ENCODE peak calls at places on chromosomes 11 and 22, in eight cellular contexts. J, K, R, P, S, A, F and D are unnamed samples.

GRCh38 chr22:19823638-19824196 is 31.0 kb downstream of the GNB1L start:
- DNase-seq in J (no peak), K (peak; percentile 62), R (no peak), P (no peak), S (peak; percentile 41), A (no peak), F (no peak), D (no peak)

GRCh38 chr22:28882545-28882877 is 861 bp upstream of the ZNRF3 start:
- DNase-seq in J (peak; percentile 48), K (no peak), R (no peak), P (no peak), S (no peak), A (peak; percentile 23), F (no peak), D (peak; percentile 21)

GRCh38 chr11:109794501-109794900 is 298.7 kb upstream of the ZC3H12C start:
- DNase-seq in J (no peak), K (no peak), R (no peak), P (no peak), S (no peak), A (peak; percentile 53), F (no peak), D (peak; percentile 18)

GRCh38 chr22:47192651-47193437 is 430.4 kb downstream of the TBC1D22A start:
- DNase-seq in J (no peak), K (no peak), R (peak; percentile 47), P (no peak), S (peak; percentile 63), A (no peak), F (no peak), D (no peak)

GRCh38 chr22:20091690-20092476 is 11.8 kb downstream of the DGCR8 start:
- DNase-seq in J (no peak), K (no peak), R (no peak), P (no peak), S (no peak), A (no peak), F (no peak), D (no peak)

GRCh38 chr11:64357446-64357845 is 1.5 kb upstream of the RPS6KA4 start:
- DNase-seq in J (no peak), K (no peak), R (no peak), P (no peak), S (no peak), A (no peak), F (no peak), D (no peak)

GRCh38 chr11:107804219-107804618 is 54.4 kb downstream of the SLC35F2 start:
- DNase-seq in J (no peak), K (no peak), R (no peak), P (no peak), S (no peak), A (no peak), F (no peak), D (no peak)

GRCh38 chr11:47980907-47981621 is 705 bp downstream of the PTPRJ start:
- DNase-seq in J (peak; percentile 56), K (peak; percentile 53), R (peak; percentile 72), P (no peak), S (peak; percentile 37), A (peak; percentile 50), F (peak; percentile 30), D (no peak)

GRCh38 chr11:122656073-122656630 is 630 bp downstream of the UBASH3B start:
- DNase-seq in J (peak; percentile 69), K (peak; percentile 19), R (peak; percentile 56), P (no peak), S (peak; percentile 55), A (peak; percentile 73), F (peak; percentile 49), D (peak; percentile 75)

GRCh38 chr11:69637956-69638871 is 2.7 kb upstream of the CCND1 start:
- DNase-seq in J (peak; percentile 62), K (peak; percentile 74), R (peak; percentile 81), P (no peak), S (peak; percentile 85), A (peak; percentile 78), F (peak; percentile 61), D (peak; percentile 81)

GRCh38 chr22:24106385-24107381 is 74.6 kb upstream of the SUSD2 start:
- DNase-seq in J (peak; percentile 13), K (no peak), R (peak; percentile 28), P (no peak), S (no peak), A (no peak), F (peak; percentile 17), D (no peak)

GRCh38 chr11:78228467-78228866 is 39.7 kb downstream of the USP35 start:
- DNase-seq in J (peak; percentile 76), K (no peak), R (no peak), P (no peak), S (peak; percentile 45), A (peak; percentile 41), F (peak; percentile 26), D (peak; percentile 58)

GRCh38 chr11:38460901-38461300 is 1862.9 kb upstream of the RAG2 start:
- DNase-seq in J (peak; percentile 94), K (peak; percentile 22), R (no peak), P (no peak), S (peak; percentile 73), A (peak; percentile 94), F (peak; percentile 10), D (peak; percentile 96)

GRCh38 chr11:67275606-67276409 is 9.5 kb downstream of the GRK2 start:
- DNase-seq in J (no peak), K (peak; percentile 8), R (peak; percentile 28), P (no peak), S (no peak), A (no peak), F (no peak), D (no peak)

GRCh38 chr11:120482149-120482548 is 29.4 kb upstream of the GRIK4 start:
- DNase-seq in J (no peak), K (peak; percentile 18), R (no peak), P (no peak), S (no peak), A (peak; percentile 12), F (peak; percentile 82), D (no peak)

GRCh38 chr11:130815921-130816320 is 100.4 kb downstream of the SNX19 start:
- DNase-seq in J (no peak), K (no peak), R (no peak), P (no peak), S (no peak), A (no peak), F (no peak), D (no peak)

GRCh38 chr22:28674121-28674563 is 5.5 kb downstream of the TTC28 start:
- DNase-seq in J (peak; percentile 55), K (no peak), R (no peak), P (no peak), S (peak; percentile 17), A (peak; percentile 72), F (no peak), D (peak; percentile 71)

GRCh38 chr11:4092031-4092430 is 2.6 kb upstream of the RRM1 start:
- DNase-seq in J (no peak), K (no peak), R (no peak), P (no peak), S (no peak), A (no peak), F (no peak), D (no peak)

GRCh38 chr11:7597620-7598019 is 75.7 kb downstream of the CYB5R2 start:
- DNase-seq in J (no peak), K (no peak), R (no peak), P (no peak), S (peak; percentile 65), A (no peak), F (no peak), D (no peak)
- TF ChIP-seq CTCF in J (no peak), K (no peak), R (no peak), P (no peak), S (no peak), A (no peak), F (no peak), D (no peak)

GRCh38 chr11:7538466-7539454 is 25.0 kb downstream of the PPFIBP2 start:
- DNase-seq in J (no peak), K (no peak), R (no peak), P (no peak), S (no peak), A (no peak), F (no peak), D (no peak)

GRCh38 chr11:7534030-7534378 is 20.2 kb downstream of the PPFIBP2 start:
- DNase-seq in J (no peak), K (no peak), R (no peak), P (no peak), S (no peak), A (no peak), F (no peak), D (no peak)

GRCh38 chr11:7538023-7538422 is 24.2 kb downstream of the PPFIBP2 start:
- DNase-seq in J (no peak), K (no peak), R (no peak), P (no peak), S (no peak), A (no peak), F (no peak), D (no peak)

GRCh38 chr11:7537260-7537659 is 23.5 kb downstream of the PPFIBP2 start:
- DNase-seq in J (no peak), K (no peak), R (no peak), P (no peak), S (no peak), A (no peak), F (peak; percentile 35), D (no peak)

DNA sequence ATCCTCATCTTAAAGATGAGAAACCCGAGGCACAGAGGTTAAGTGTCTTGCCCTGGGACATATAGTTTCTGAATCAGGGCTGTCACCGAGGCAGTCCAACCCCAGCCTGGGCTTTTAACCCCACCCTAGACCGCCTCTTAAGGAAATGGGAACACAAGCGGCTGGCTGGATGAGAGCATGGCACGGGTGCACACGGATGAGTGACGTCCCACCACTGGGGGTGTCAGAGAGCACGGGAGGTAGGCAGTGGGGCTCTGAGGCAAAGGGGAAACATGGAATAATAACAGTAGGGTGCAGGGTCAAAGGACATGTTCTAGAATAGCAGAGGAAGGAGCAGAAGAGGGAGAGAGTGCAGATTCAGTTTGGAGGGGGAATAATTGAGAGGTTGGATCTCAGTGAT is 22.3 kb downstream of the PPFIBP2 start:
- DNase-seq in J (no peak), K (peak; percentile 14), R (peak; percentile 49), P (no peak), S (no peak), A (no peak), F (no peak), D (no peak)
- TF ChIP-seq CTCF in J (peak; percentile 2), K (peak; percentile 35), R (peak; percentile 19), P (peak; percentile 11), S (no peak), A (no peak), F (no peak), D (no peak)

GRCh38 chr11:116840224-116840745 is 2.9 kb upstream of the APOA1 start:
- DNase-seq in J (peak; percentile 58), K (no peak), R (no peak), P (no peak), S (no peak), A (no peak), F (no peak), D (no peak)
- TF ChIP-seq CTCF in J (peak; percentile 39), K (peak; percentile 38), R (no peak), P (peak; percentile 32), S (no peak), A (peak; percentile 28), F (no peak), D (peak; percentile 31)

DNA sequence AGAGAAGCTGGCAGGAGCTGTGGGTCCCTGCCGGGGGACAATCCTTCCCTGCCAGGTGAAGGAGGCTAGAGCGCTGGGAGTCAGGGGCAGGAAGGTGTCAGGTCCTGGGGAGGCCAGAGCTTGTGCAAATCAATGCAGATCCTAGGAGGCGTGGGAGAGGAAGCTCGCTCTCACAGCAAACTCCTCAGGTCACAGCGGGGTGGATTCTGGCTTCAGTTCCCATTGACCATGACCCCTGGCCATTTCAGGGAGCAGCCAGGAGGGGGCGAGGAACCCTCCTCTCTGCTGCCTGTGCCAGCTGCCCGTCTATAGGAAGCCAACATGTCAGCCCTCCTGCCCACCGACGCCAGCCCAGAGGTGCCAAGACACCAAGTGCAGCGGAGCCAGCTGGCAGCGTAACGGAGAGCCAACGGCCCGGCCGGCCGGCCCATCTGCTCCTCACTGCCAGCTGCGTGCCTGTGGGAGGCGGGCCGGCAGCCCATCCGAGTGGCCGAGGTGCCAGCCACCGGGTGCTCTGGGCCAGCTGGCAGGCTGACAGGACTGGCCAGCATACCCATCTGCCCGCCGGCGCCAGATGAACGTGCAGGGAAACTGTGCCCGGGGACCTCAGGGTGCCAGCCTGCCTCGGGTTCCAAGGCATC is 374.9 kb downstream of the MIAT start:
- DNase-seq in J (no peak), K (peak; percentile 60), R (peak; percentile 78), P (no peak), S (no peak), A (peak; percentile 6), F (no peak), D (peak; percentile 17)
- TF ChIP-seq CTCF in J (peak; percentile 19), K (peak; percentile 78), R (peak; percentile 32), P (peak; percentile 27), S (no peak), A (no peak), F (no peak), D (peak; percentile 50)